ENCODE peak calls at places on chromosomes 3 and 15, in nine cellular contexts. One of them, this sample, is unnamed.

GRCh38 chr3:45017826-45018225 is 8.3 kb upstream of the CLEC3B start:
- DNase-seq in CD8-positive, alpha-beta T cell: no peak
- DNase-seq in epithelial cell of esophagus: no peak
- DNase-seq in brain microvascular endothelial cell: no peak
- DNase-seq in NB4: no peak
- DNase-seq in colonic mucosa: no peak
- DNase-seq in ascending aorta: no peak
- DNase-seq in OCI-LY7: no peak
- DNase-seq in astrocyte: no peak
- DNase-seq in this sample: no peak

GRCh38 chr15:63347074-63347859 is 34.4 kb downstream of the CA12 start:
- DNase-seq in CD8-positive, alpha-beta T cell: no peak
- DNase-seq in epithelial cell of esophagus: no peak
- DNase-seq in brain microvascular endothelial cell: no peak
- DNase-seq in NB4: peak; percentile 37
- DNase-seq in colonic mucosa: no peak
- DNase-seq in ascending aorta: no peak
- DNase-seq in OCI-LY7: no peak
- DNase-seq in astrocyte: peak; percentile 27
- DNase-seq in this sample: no peak

GRCh38 chr3:13529196-13529975 is 19.5 kb upstream of the FBLN2 start:
- DNase-seq in CD8-positive, alpha-beta T cell: no peak
- DNase-seq in epithelial cell of esophagus: no peak
- DNase-seq in brain microvascular endothelial cell: no peak
- DNase-seq in NB4: no peak
- DNase-seq in colonic mucosa: no peak
- DNase-seq in ascending aorta: no peak
- DNase-seq in OCI-LY7: no peak
- DNase-seq in astrocyte: no peak
- DNase-seq in this sample: no peak

GRCh38 chr3:36488077-36488789 is 107.9 kb downstream of the STAC start:
- DNase-seq in CD8-positive, alpha-beta T cell: no peak
- DNase-seq in epithelial cell of esophagus: peak; percentile 68
- DNase-seq in brain microvascular endothelial cell: no peak
- DNase-seq in NB4: no peak
- DNase-seq in colonic mucosa: no peak
- DNase-seq in ascending aorta: no peak
- DNase-seq in OCI-LY7: no peak
- DNase-seq in astrocyte: no peak
- DNase-seq in this sample: peak; percentile 31

GRCh38 chr3:20080956-20081554 is 40.8 kb downstream of the KAT2B start:
- DNase-seq in CD8-positive, alpha-beta T cell: no peak
- DNase-seq in epithelial cell of esophagus: peak; percentile 66
- DNase-seq in brain microvascular endothelial cell: no peak
- DNase-seq in NB4: peak; percentile 17
- DNase-seq in colonic mucosa: peak; percentile 27
- DNase-seq in ascending aorta: peak; percentile 27
- DNase-seq in OCI-LY7: no peak
- DNase-seq in astrocyte: peak; percentile 19
- DNase-seq in this sample: peak; percentile 95

GRCh38 chr3:133040696-133041523 is 2.7 kb downstream of the TMEM108 start:
- DNase-seq in CD8-positive, alpha-beta T cell: no peak
- DNase-seq in epithelial cell of esophagus: peak; percentile 74
- DNase-seq in brain microvascular endothelial cell: peak; percentile 77
- DNase-seq in NB4: peak; percentile 63
- DNase-seq in colonic mucosa: peak; percentile 70
- DNase-seq in ascending aorta: no peak
- DNase-seq in OCI-LY7: peak; percentile 62
- DNase-seq in astrocyte: peak; percentile 38
- DNase-seq in this sample: peak; percentile 28

GRCh38 chr15:98845138-98845884 is 162.3 kb downstream of the PGPEP1L start:
- DNase-seq in CD8-positive, alpha-beta T cell: no peak
- DNase-seq in epithelial cell of esophagus: peak; percentile 57
- DNase-seq in brain microvascular endothelial cell: no peak
- DNase-seq in NB4: peak; percentile 66
- DNase-seq in colonic mucosa: no peak
- DNase-seq in ascending aorta: no peak
- DNase-seq in OCI-LY7: no peak
- DNase-seq in astrocyte: no peak
- DNase-seq in this sample: no peak

GRCh38 chr15:51724673-51725072 is 12.8 kb downstream of the LYSMD2 start:
- DNase-seq in CD8-positive, alpha-beta T cell: no peak
- DNase-seq in epithelial cell of esophagus: no peak
- DNase-seq in brain microvascular endothelial cell: no peak
- DNase-seq in NB4: no peak
- DNase-seq in colonic mucosa: no peak
- DNase-seq in ascending aorta: no peak
- DNase-seq in OCI-LY7: no peak
- DNase-seq in astrocyte: no peak
- DNase-seq in this sample: no peak

GRCh38 chr3:23607184-23607847 is 198.4 kb upstream of the UBE2E1 start:
- DNase-seq in CD8-positive, alpha-beta T cell: no peak
- DNase-seq in epithelial cell of esophagus: no peak
- DNase-seq in brain microvascular endothelial cell: no peak
- DNase-seq in NB4: no peak
- DNase-seq in colonic mucosa: no peak
- DNase-seq in ascending aorta: no peak
- DNase-seq in OCI-LY7: no peak
- DNase-seq in astrocyte: no peak
- DNase-seq in this sample: no peak

GRCh38 chr3:99413504-99413903 is 224.9 kb upstream of the COL8A1 start:
- DNase-seq in CD8-positive, alpha-beta T cell: no peak
- DNase-seq in epithelial cell of esophagus: peak; percentile 13
- DNase-seq in brain microvascular endothelial cell: no peak
- DNase-seq in NB4: no peak
- DNase-seq in colonic mucosa: no peak
- DNase-seq in ascending aorta: no peak
- DNase-seq in OCI-LY7: no peak
- DNase-seq in astrocyte: peak; percentile 73
- DNase-seq in this sample: no peak

GRCh38 chr3:81864273-81864672 is 102.8 kb upstream of the GBE1 start:
- DNase-seq in CD8-positive, alpha-beta T cell: no peak
- DNase-seq in epithelial cell of esophagus: no peak
- DNase-seq in brain microvascular endothelial cell: no peak
- DNase-seq in NB4: no peak
- DNase-seq in colonic mucosa: no peak
- DNase-seq in ascending aorta: no peak
- DNase-seq in OCI-LY7: no peak
- DNase-seq in astrocyte: no peak
- DNase-seq in this sample: no peak

GRCh38 chr3:65936908-65937638 is 101.6 kb downstream of the MAGI1 start:
- DNase-seq in CD8-positive, alpha-beta T cell: no peak
- DNase-seq in epithelial cell of esophagus: no peak
- DNase-seq in brain microvascular endothelial cell: no peak
- DNase-seq in NB4: peak; percentile 24
- DNase-seq in colonic mucosa: no peak
- DNase-seq in ascending aorta: no peak
- DNase-seq in OCI-LY7: no peak
- DNase-seq in astrocyte: no peak
- DNase-seq in this sample: no peak

GRCh38 chr3:126459763-126460127 is 15.9 kb downstream of the ZXDC start:
- DNase-seq in CD8-positive, alpha-beta T cell: no peak
- DNase-seq in epithelial cell of esophagus: no peak
- DNase-seq in brain microvascular endothelial cell: no peak
- DNase-seq in NB4: no peak
- DNase-seq in colonic mucosa: no peak
- DNase-seq in ascending aorta: no peak
- DNase-seq in OCI-LY7: no peak
- DNase-seq in astrocyte: no peak
- DNase-seq in this sample: no peak

GRCh38 chr15:31325432-31325975 is 1.1 kb upstream of the KLF13 start:
- DNase-seq in CD8-positive, alpha-beta T cell: peak; percentile 28
- DNase-seq in epithelial cell of esophagus: peak; percentile 26
- DNase-seq in brain microvascular endothelial cell: no peak
- DNase-seq in NB4: peak; percentile 81
- DNase-seq in colonic mucosa: peak; percentile 77
- DNase-seq in ascending aorta: no peak
- DNase-seq in OCI-LY7: peak; percentile 72
- DNase-seq in astrocyte: no peak
- DNase-seq in this sample: no peak

GRCh38 chr3:144341461-144341860 is 369.8 kb downstream of the DIPK2A start:
- DNase-seq in CD8-positive, alpha-beta T cell: no peak
- DNase-seq in epithelial cell of esophagus: no peak
- DNase-seq in brain microvascular endothelial cell: no peak
- DNase-seq in NB4: no peak
- DNase-seq in colonic mucosa: no peak
- DNase-seq in ascending aorta: no peak
- DNase-seq in OCI-LY7: no peak
- DNase-seq in astrocyte: no peak
- DNase-seq in this sample: no peak

GRCh38 chr15:68091743-68092142 is 37.6 kb downstream of the PIAS1 start:
- DNase-seq in CD8-positive, alpha-beta T cell: no peak
- DNase-seq in epithelial cell of esophagus: no peak
- DNase-seq in brain microvascular endothelial cell: no peak
- DNase-seq in NB4: no peak
- DNase-seq in colonic mucosa: no peak
- DNase-seq in ascending aorta: no peak
- DNase-seq in OCI-LY7: no peak
- DNase-seq in astrocyte: no peak
- DNase-seq in this sample: no peak

GRCh38 chr3:171807129-171807675 is 3.1 kb downstream of the PLD1 start:
- DNase-seq in CD8-positive, alpha-beta T cell: no peak
- DNase-seq in epithelial cell of esophagus: no peak
- DNase-seq in brain microvascular endothelial cell: no peak
- DNase-seq in NB4: no peak
- DNase-seq in colonic mucosa: no peak
- DNase-seq in ascending aorta: no peak
- DNase-seq in OCI-LY7: no peak
- DNase-seq in astrocyte: no peak
- DNase-seq in this sample: no peak
- H3K4me3 ChIP-seq in CD8-positive, alpha-beta T cell: no peak overlapping the region
- H3K4me3 ChIP-seq in epithelial cell of esophagus: no peak overlapping the region
- H3K4me3 ChIP-seq in brain microvascular endothelial cell: no peak overlapping the region
- H3K4me3 ChIP-seq in NB4: no peak overlapping the region
- H3K4me3 ChIP-seq in colonic mucosa: no peak overlapping the region
- H3K4me3 ChIP-seq in ascending aorta: no peak overlapping the region
- H3K4me3 ChIP-seq in OCI-LY7: no peak overlapping the region
- H3K4me3 ChIP-seq in astrocyte: no peak overlapping the region
- H3K4me3 ChIP-seq in this sample: no peak overlapping the region

GRCh38 chr3:122515020-122515468 is 305 bp upstream of the KPNA1 start:
- DNase-seq in CD8-positive, alpha-beta T cell: no peak
- DNase-seq in epithelial cell of esophagus: no peak
- DNase-seq in brain microvascular endothelial cell: no peak
- DNase-seq in NB4: no peak
- DNase-seq in colonic mucosa: no peak
- DNase-seq in ascending aorta: no peak
- DNase-seq in OCI-LY7: no peak
- DNase-seq in astrocyte: no peak
- DNase-seq in this sample: no peak
- TF ChIP-seq CTCF in CD8-positive, alpha-beta T cell: no peak
- TF ChIP-seq CTCF in epithelial cell of esophagus: no peak
- TF ChIP-seq CTCF in brain microvascular endothelial cell: no peak
- TF ChIP-seq CTCF in NB4: no peak
- TF ChIP-seq CTCF in colonic mucosa: no peak
- TF ChIP-seq CTCF in ascending aorta: no peak
- TF ChIP-seq CTCF in OCI-LY7: no peak
- TF ChIP-seq CTCF in astrocyte: no peak
- TF ChIP-seq CTCF in this sample: no peak

GRCh38 chr3:28917895-28918294 is 363.0 kb upstream of the RBMS3 start:
- DNase-seq in CD8-positive, alpha-beta T cell: no peak
- DNase-seq in epithelial cell of esophagus: no peak
- DNase-seq in brain microvascular endothelial cell: no peak
- DNase-seq in NB4: no peak
- DNase-seq in colonic mucosa: no peak
- DNase-seq in ascending aorta: no peak
- DNase-seq in OCI-LY7: no peak
- DNase-seq in astrocyte: no peak
- DNase-seq in this sample: no peak

GRCh38 chr3:28912120-28912885 is 368.6 kb upstream of the RBMS3 start:
- DNase-seq in CD8-positive, alpha-beta T cell: no peak
- DNase-seq in epithelial cell of esophagus: no peak
- DNase-seq in brain microvascular endothelial cell: peak; percentile 54
- DNase-seq in NB4: no peak
- DNase-seq in colonic mucosa: no peak
- DNase-seq in ascending aorta: no peak
- DNase-seq in OCI-LY7: no peak
- DNase-seq in astrocyte: peak; percentile 56
- DNase-seq in this sample: no peak

GRCh38 chr3:28916713-28917499 is 364.0 kb upstream of the RBMS3 start:
- DNase-seq in CD8-positive, alpha-beta T cell: no peak
- DNase-seq in epithelial cell of esophagus: peak; percentile 70
- DNase-seq in brain microvascular endothelial cell: peak; percentile 80
- DNase-seq in NB4: peak; percentile 4
- DNase-seq in colonic mucosa: peak; percentile 32
- DNase-seq in ascending aorta: no peak
- DNase-seq in OCI-LY7: peak; percentile 2
- DNase-seq in astrocyte: peak; percentile 71
- DNase-seq in this sample: no peak

DNA sequence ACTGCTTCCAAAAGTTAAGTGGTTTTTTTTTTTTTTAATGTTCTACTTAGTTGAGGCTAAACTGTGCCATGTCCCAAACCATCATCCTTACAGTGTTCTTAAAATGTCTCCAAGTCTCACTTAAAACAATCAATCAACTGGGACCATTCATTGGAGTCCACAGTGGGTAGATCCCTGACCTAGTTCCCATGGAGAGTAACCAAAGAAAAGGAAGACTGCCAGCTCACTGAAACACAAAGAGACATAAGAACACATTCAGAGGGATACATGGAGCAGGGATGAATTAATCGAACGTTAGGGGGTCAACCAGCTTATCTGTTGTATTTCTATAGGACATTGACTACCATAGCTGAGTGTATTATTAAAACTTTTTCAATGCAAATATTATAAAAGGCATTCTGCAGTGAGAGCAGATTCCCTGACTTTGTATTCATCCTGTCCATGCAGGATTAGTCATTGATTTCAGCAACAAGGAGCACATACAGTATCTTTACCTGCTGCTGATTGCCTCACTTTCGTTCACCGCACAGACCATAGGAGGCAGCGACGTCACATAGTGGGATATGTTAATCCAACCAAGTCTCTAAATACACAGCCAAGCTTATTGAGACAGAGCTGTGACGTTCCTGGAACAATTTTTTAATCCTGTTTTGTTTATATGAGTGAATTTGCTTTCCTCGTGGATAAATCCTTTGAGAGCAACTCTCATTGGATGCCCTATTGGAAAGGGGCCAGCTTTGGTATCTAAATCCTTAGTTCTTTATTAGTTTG is 365.0 kb upstream of the RBMS3 start:
- DNase-seq in CD8-positive, alpha-beta T cell: no peak
- DNase-seq in epithelial cell of esophagus: peak; percentile 95
- DNase-seq in brain microvascular endothelial cell: peak; percentile 82
- DNase-seq in NB4: peak; percentile 5
- DNase-seq in colonic mucosa: peak; percentile 21
- DNase-seq in ascending aorta: no peak
- DNase-seq in OCI-LY7: peak; percentile 1
- DNase-seq in astrocyte: peak; percentile 78
- DNase-seq in this sample: no peak
- H3K4me3 ChIP-seq in CD8-positive, alpha-beta T cell: no peak overlapping the region
- H3K4me3 ChIP-seq in epithelial cell of esophagus: no peak overlapping the region
- H3K4me3 ChIP-seq in brain microvascular endothelial cell: peak overlapping the region; percentile 56
- H3K4me3 ChIP-seq in NB4: no peak overlapping the region
- H3K4me3 ChIP-seq in colonic mucosa: no peak overlapping the region
- H3K4me3 ChIP-seq in ascending aorta: no peak overlapping the region
- H3K4me3 ChIP-seq in OCI-LY7: no peak overlapping the region
- H3K4me3 ChIP-seq in astrocyte: peak overlapping the region; percentile 61
- H3K4me3 ChIP-seq in this sample: no peak overlapping the region

DNA sequence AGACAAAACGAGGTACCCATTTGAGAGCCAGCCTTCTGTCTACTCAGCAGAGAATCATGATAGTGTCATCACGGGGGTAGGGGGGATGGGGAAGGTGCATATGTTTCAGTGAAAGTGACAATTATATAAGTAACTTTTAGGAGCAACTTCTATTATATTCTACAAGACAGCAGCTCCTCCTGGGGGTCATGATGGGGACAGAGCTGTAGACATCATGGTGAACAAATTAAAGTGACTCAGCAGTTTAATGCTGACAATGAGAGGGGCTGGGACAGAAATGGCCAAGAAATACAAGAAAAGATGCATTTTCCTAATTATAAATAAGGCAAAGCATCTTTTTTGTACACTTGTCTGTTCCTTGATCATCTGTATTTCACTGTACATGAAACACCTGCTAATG is 11.8 kb downstream of the CAPN3 start:
- DNase-seq in CD8-positive, alpha-beta T cell: no peak
- DNase-seq in epithelial cell of esophagus: no peak
- DNase-seq in brain microvascular endothelial cell: peak; percentile 34
- DNase-seq in NB4: peak; percentile 44
- DNase-seq in colonic mucosa: no peak
- DNase-seq in ascending aorta: no peak
- DNase-seq in OCI-LY7: peak; percentile 34
- DNase-seq in astrocyte: no peak
- DNase-seq in this sample: no peak
- TF ChIP-seq CTCF in CD8-positive, alpha-beta T cell: no peak
- TF ChIP-seq CTCF in epithelial cell of esophagus: no peak
- TF ChIP-seq CTCF in brain microvascular endothelial cell: peak; percentile 41
- TF ChIP-seq CTCF in NB4: no peak
- TF ChIP-seq CTCF in colonic mucosa: no peak
- TF ChIP-seq CTCF in ascending aorta: no peak
- TF ChIP-seq CTCF in OCI-LY7: peak; percentile 62
- TF ChIP-seq CTCF in astrocyte: no peak
- TF ChIP-seq CTCF in this sample: peak; percentile 30